ENCODE peak calls at places on chromosomes 6 and 20, in four cellular contexts. K is WTC11, C is K562, L is SK-N-SH. O is an unnamed sample.

GRCh38 chr20:10414982-10415650 is 18.9 kb downstream of the MKKS start:
- DNase-seq in K (peak), C (no peak), L (no peak), O (no peak)

GRCh38 chr6:45532626-45533258 is 155.0 kb upstream of the SUPT3H start:
- DNase-seq in K (no peak), C (no peak), L (no peak), O (no peak)

GRCh38 chr20:63347950-63348827 is 13.0 kb downstream of the CHRNA4 start:
- DNase-seq in K (no peak), C (no peak), L (no peak), O (no peak)

GRCh38 chr20:35697696-35698297 is 1.4 kb downstream of the NFS1 start:
- DNase-seq in K (no peak), C (no peak), L (no peak), O (peak)

GRCh38 chr6:151379933-151380847 is 11.2 kb downstream of the ZBTB2 start:
- DNase-seq in K (no peak), C (no peak), L (no peak), O (no peak)

GRCh38 chr6:113694278-113695077 is 162.7 kb upstream of the MARCKS start:
- DNase-seq in K (no peak), C (no peak), L (no peak), O (peak)

GRCh38 chr6:31145386-31145785 is 6.5 kb upstream of the PSORS1C2 start:
- DNase-seq in K (no peak), C (no peak), L (no peak), O (no peak)

GRCh38 chr6:31901415-31901952 is 402 bp downstream of the ZBTB12 start:
- DNase-seq in K (peak), C (peak), L (peak), O (no peak)

GRCh38 chr6:13428528-13429405 is 58.6 kb downstream of the GFOD1 start:
- DNase-seq in K (peak), C (peak), L (no peak), O (no peak)

GRCh38 chr20:62727584-62728027 is 19.0 kb downstream of the NTSR1 start:
- DNase-seq in K (no peak), C (no peak), L (no peak), O (no peak)

GRCh38 chr20:13231031-13231752 is 10.1 kb downstream of the ISM1 start:
- DNase-seq in K (no peak), C (no peak), L (no peak), O (no peak)

GRCh38 chr6:107690864-107691661 is 133.1 kb downstream of the SCML4 start:
- DNase-seq in K (no peak), C (no peak), L (no peak), O (no peak)

GRCh38 chr20:10603971-10604864 is 69.6 kb downstream of the JAG1 start:
- DNase-seq in K (no peak), C (no peak), L (no peak), O (peak)

GRCh38 chr20:57625181-57625958 is 5.1 kb upstream of the ZBP1 start:
- DNase-seq in K (no peak), C (no peak), L (no peak), O (no peak)

GRCh38 chr6:167396659-167397490 is 72.0 kb downstream of the TTLL2 start:
- DNase-seq in K (no peak), C (no peak), L (no peak), O (peak)

GRCh38 chr6:26329763-26330511 is 35.1 kb upstream of the BTN3A2 start:
- DNase-seq in K (peak), C (peak), L (no peak), O (peak)

GRCh38 chr6:117280922-117281321 is 15.6 kb downstream of the VGLL2 start:
- DNase-seq in K (peak), C (peak), L (no peak), O (peak)

GRCh38 chr20:4569092-4569491 is 152.6 kb upstream of the PRND start:
- DNase-seq in K (peak), C (peak), L (no peak), O (no peak)

GRCh38 chr20:58585753-58586540 is 65.1 kb upstream of the STX16 start:
- DNase-seq in K (no peak), C (no peak), L (peak), O (no peak)

GRCh38 chr20:9510926-9511325 is 3.5 kb upstream of the LAMP5 start:
- DNase-seq in K (no peak), C (no peak), L (no peak), O (no peak)

GRCh38 chr6:138377042-138377441 is 663 bp upstream of the SMIM28 start:
- DNase-seq in K (no peak), C (no peak), L (no peak), O (no peak)

GRCh38 chr20:51760905-51761544 is 7.2 kb downstream of the ATP9A start:
- DNase-seq in K (no peak), C (no peak), L (no peak), O (peak)

GRCh38 chr6:142187209-142187608 is 40.1 kb downstream of the VTA1 start:
- DNase-seq in K (no peak), C (peak), L (no peak), O (no peak)

GRCh38 chr20:1283522-1284210 is 17.6 kb downstream of the SNPH start:
- DNase-seq in K (no peak), C (no peak), L (no peak), O (no peak)

GRCh38 chr6:169838291-169839028 is 87.0 kb downstream of the ERMARD start:
- DNase-seq in K (no peak), C (no peak), L (peak), O (no peak)

GRCh38 chr6:169215201-169215661 is 38.4 kb downstream of the THBS2 start:
- DNase-seq in K (no peak), C (no peak), L (peak), O (no peak)

GRCh38 chr6:43842231-43842794 is 72.3 kb downstream of the VEGFA start:
- DNase-seq in K (no peak), C (no peak), L (no peak), O (no peak)

DNA sequence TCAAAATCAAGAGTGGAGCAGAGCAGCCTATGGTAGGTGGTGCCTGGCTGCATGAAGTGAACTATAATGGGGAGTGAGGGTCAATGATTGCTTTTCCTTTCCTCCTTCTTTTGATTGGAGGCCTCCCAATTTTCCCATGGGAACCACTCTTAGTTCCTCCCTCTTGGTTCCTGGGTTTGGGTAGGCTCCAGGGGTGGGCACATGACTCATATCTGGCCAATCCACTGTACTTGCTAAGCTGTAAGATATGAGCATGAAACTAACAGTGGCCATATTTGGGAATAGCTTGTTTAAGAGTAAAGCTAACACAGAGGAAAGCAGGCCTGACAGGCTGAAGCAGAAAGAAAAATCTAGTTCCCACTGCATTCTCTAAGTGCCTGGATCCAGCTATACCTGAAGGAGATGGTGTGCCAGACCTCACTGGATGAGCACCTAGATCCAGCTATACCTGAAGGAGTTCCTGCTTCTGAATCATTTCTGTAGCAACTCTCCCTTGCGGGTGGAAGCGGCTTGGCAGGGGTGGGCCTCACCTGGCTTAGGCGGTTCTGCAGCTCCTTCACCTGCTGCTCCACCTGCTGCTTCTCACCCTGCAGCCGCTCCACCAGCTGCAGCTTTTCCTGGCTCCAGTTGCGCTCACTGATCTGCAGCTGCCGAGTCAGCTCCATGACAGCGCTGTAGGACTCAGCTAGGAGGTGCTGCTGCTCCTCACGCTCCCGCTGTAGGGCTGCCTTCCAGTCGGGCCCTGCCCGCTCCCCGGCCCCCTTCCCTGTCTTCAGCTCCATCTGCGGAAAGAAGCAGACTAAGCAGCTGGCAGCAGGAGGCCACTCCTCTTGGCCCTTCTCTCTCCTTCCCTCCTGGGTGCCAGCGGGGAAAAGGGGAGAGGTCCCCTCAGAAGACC is 29.0 kb upstream of the DSN1 start:
- DNase-seq in K (no peak), C (no peak), L (no peak), O (no peak)
- TF ChIP-seq FOXJ3 in K (no peak), C (no peak), L (no peak), O (no peak)

GRCh38 chr20:53163486-53163885 is 191.3 kb downstream of the TSHZ2 start:
- DNase-seq in K (no peak), C (peak), L (no peak), O (no peak)
- TF ChIP-seq FOXJ3 in K (no peak), C (no peak), L (no peak), O (no peak)

GRCh38 chr20:43799150-43799711 is 72.4 kb upstream of the GTSF1L start:
- DNase-seq in K (no peak), C (no peak), L (peak), O (no peak)
- TF ChIP-seq FOXJ3 in K (no peak), C (no peak), L (no peak), O (no peak)

DNA sequence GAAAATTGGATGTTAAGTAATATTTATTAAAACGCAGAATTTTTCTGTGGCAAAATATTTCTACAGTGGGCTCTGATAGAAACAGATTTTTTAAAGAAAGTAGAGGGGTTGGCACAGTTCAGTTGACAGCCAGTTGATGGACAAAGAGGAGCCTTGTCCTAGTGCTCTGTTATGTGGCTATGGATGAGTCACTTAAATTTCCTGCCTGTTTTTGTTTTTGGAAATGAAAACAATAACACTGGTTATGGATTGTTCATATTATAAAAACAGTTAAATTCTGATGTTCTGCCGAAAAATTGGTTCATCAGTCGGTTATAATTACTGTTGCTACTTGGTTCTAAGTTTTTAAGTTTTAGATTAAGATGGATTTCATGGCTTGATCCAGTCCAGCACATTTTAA is 42.8 kb downstream of the MYO6 start:
- DNase-seq in K (no peak), C (no peak), L (no peak), O (no peak)
- TF ChIP-seq FOXJ3 in K (no peak), C (no peak), L (no peak), O (no peak)

DNA sequence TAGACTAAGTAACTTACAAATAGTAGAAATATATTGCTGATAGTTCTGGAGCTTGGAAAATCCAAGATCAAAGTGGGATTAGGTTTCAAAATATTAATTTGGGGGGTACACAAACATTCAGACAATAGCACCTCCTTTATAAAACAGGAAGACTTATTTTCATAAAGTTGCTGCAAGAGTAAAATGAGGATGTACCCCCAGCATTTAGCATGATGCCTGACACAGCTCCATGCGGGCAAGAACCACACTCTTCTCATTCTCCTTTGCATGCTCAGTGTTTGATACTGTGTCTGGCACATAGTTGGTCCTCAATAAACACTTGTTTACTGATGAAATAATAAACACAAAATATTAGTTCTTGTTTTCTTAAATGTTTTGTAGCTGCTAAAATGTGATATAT is 332.9 kb downstream of the TFAP2A start:
- DNase-seq in K (no peak), C (no peak), L (no peak), O (no peak)
- TF ChIP-seq FOXJ3 in K (no peak), C (no peak), L (no peak), O (no peak)

GRCh38 chr6:35674594-35674993 is 14.1 kb downstream of the FKBP5 start:
- DNase-seq in K (no peak), C (no peak), L (no peak), O (no peak)
- TF ChIP-seq FOXJ3 in K (no peak), C (no peak), L (no peak), O (no peak)

GRCh38 chr6:1113921-1114320 is 198.0 kb upstream of the FOXQ1 start:
- DNase-seq in K (no peak), C (no peak), L (no peak), O (no peak)
- TF ChIP-seq FOXJ3 in K (no peak), C (no peak), L (no peak), O (no peak)

DNA sequence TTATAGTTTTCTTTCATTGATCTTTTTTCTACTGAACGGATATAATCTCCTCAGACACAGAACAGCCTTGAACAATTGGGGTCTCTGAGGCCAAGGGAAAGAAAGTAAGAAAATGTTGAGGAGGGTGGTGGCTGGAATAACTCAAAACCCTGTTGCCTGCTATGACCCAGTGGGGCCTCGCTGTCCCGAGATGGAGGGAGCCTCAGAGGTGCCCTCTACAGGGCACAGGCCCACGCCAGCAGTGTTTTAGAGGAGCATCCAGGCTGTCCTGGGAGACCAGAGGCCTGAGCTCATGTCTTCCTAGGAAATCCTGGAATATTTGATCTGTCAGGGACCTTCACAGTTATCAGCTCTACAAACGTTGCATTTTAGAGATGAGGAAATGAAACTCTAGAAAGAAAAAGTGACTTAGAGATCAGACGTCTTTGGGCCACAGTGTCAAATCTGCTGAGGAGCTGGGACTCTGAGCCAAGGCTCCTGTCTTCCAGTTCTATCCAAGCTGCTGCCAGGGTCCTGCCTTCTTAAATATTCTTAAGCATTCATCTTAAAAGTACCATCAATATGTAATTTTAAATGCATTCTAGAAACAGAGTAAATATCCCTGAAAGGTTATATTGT is 26.3 kb downstream of the ALDH5A1 start:
- DNase-seq in K (peak), C (peak), L (peak), O (peak)
- TF ChIP-seq FOXJ3 in K (no peak), C (no peak), L (no peak), O (no peak)

O was measured in HepG2.